ENCODE peak calls at places on chromosomes 11 and 22, in seven cellular contexts. Q is GM23338, I is Panc1, N is SK-N-SH, A is K562, X is HCT116, C is HepG2. B is an unnamed sample. For H3K27me3, the result is how much of the 10 kb centered on the place peaks cover.

GRCh38 chr11:2303627-2304155 is 1.9 kb downstream of the TSPAN32 start:
- DNase-seq in Q (no peak), I (no peak), N (peak), A (peak), X (no peak), C (no peak), B (no peak)

GRCh38 chr11:35047179-35047578 is 91.8 kb upstream of the CD44 start:
- DNase-seq in Q (no peak), I (no peak), N (no peak), A (no peak), X (no peak), C (no peak), B (peak)

GRCh38 chr22:23242473-23243001 is 62.2 kb downstream of the BCR start:
- DNase-seq in Q (peak), I (no peak), N (no peak), A (no peak), X (no peak), C (no peak), B (no peak)

GRCh38 chr11:7840580-7840979 is 43.8 kb upstream of the OR5P2 start:
- DNase-seq in Q (no peak), I (no peak), N (no peak), A (no peak), X (no peak), C (no peak), B (no peak)

GRCh38 chr11:65298655-65299179 is 15.9 kb upstream of the CDC42EP2 start:
- DNase-seq in Q (no peak), I (no peak), N (no peak), A (no peak), X (no peak), C (no peak), B (no peak)

GRCh38 chr11:35600439-35600838 is 17.8 kb upstream of the FJX1 start:
- DNase-seq in Q (no peak), I (no peak), N (no peak), A (no peak), X (no peak), C (no peak), B (no peak)

GRCh38 chr22:23834406-23834805 is 4.4 kb downstream of the DERL3 start:
- DNase-seq in Q (no peak), I (no peak), N (peak), A (no peak), X (no peak), C (no peak), B (no peak)

GRCh38 chr11:128692750-128693578 is 908 bp upstream of the FLI1 start:
- DNase-seq in Q (peak), I (no peak), N (peak), A (no peak), X (no peak), C (no peak), B (no peak)

GRCh38 chr11:124612045-124612444 is 817 bp downstream of the PANX3 start:
- DNase-seq in Q (no peak), I (no peak), N (no peak), A (no peak), X (no peak), C (no peak), B (no peak)

GRCh38 chr11:68116892-68117435 is 4.2 kb downstream of the CHKA start:
- DNase-seq in Q (no peak), I (no peak), N (no peak), A (no peak), X (no peak), C (no peak), B (no peak)

GRCh38 chr22:22422629-22423112 is 85.9 kb downstream of the ZNF280B start:
- DNase-seq in Q (peak), I (no peak), N (peak), A (peak), X (peak), C (peak), B (peak)

GRCh38 chr11:34656062-34656720 is 35.3 kb downstream of the EHF start:
- DNase-seq in Q (no peak), I (no peak), N (no peak), A (no peak), X (no peak), C (peak), B (no peak)

GRCh38 chr11:69085490-69086095 is 36.9 kb downstream of the TPCN2 start:
- DNase-seq in Q (no peak), I (no peak), N (no peak), A (no peak), X (no peak), C (no peak), B (no peak)

GRCh38 chr11:4146070-4146764 is 51.6 kb downstream of the RRM1 start:
- DNase-seq in Q (no peak), I (no peak), N (no peak), A (peak), X (no peak), C (no peak), B (no peak)

DNA sequence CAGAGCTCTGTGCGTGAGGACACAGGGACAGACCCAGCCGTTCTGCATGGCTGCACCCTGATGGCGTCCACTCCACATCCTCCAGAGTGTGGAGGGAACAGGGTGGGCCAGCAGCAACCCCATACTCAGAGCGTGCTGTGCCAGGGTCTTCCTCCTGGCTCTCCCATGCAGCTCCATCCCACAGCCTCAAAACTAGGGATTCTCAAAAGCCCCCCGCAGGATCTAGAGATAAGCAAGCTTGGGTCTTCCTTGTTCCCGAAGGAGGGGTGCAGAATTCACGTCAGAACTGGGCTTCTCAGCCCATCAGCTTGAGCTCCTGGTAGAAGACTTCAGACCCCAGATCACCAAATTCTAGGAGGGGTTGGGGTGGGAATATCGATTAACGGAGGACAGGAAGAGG is 858.8 kb downstream of the TBC1D22A start:
- DNase-seq in Q (no peak), I (no peak), N (no peak), A (no peak), X (no peak), C (no peak), B (no peak)
- H3K27me3 ChIP-seq in Q (under half), I (under half), N (under half), A (half or more), X (under half), C (half or more), B (under half)

DNA sequence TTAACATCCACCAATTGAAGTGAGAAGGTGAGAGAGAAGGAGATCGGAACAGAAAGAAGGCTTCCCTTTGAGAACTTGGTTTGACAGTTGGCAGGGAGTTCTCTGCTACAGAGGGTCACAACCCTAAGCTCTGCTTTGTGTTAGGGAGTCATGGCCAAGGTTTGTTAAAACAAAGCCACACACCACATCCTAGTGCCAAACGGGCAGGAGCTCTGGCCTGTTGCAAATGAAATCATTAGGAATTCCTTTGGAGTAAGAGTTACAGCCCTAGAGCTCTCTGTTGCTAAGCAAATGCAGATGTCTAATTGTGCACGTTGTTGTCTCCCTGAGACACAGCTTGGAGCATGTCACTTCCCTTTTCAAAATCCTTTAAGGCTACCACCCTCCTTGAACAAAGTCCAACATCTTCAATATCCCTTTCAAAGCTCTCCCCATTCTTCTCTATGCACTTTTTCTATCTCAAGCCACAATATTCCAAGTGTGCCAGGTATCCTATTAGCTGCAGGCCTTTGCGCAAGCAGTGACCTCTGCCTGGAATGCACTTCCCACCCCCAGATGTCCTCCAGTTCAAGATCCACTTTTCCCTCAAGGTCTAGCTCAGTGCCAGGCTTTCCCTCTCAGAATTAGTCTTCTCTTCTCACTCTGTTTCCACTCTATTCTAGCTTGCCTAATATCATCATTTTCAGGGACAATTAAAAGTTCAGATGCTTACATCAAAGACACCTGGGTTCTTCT is 253.7 kb upstream of the POU2AF2 start:
- DNase-seq in Q (no peak), I (no peak), N (no peak), A (no peak), X (no peak), C (no peak), B (no peak)
- TF ChIP-seq REST in Q (no peak), I (no peak), N (no peak), A (no peak), X (no peak), C (no peak), B (no peak)

DNA sequence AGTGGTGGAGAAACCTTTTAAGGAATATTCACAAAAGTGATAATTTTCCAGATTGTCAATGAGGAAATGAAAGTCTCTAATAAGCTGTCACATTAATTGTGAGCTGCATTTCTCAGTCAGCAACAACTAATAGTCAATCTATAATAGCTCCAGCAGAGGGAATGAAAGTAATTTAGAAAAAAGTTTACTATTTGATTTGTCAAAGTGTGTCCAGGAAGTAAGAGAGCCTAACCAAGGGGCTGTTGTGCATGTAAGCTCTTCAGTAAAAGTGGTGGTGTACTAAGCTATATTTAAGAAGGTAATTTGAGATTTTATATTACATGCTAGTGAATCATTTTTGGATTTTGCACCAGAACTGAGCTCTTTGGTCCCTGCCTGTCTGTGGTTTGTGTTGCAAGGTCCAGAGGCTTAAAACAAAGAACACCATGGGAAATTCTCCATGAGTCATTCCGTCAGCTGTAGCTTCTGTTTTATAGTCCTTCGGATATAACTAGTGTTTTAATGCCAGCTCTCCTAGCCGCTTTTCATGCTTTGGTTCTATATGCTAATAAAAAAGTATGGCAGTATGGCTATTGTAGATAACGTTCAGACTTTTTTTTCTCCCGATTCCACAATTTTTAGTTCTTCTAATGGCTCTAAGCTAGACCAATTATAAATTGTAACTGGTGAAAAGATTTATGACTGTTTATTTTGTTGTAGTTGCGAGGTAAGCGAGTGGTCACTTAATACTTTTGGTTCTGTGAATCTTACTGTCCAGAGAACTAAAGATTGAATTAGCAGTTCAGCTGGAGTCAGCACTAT is 64.6 kb downstream of the ARHGEF12 start:
- DNase-seq in Q (no peak), I (peak), N (no peak), A (peak), X (peak), C (peak), B (no peak)
- TF ChIP-seq POLR2AphosphoS5 in Q (no peak), I (peak), N (peak), A (no peak), X (peak), C (no peak), B (no peak)

DNA sequence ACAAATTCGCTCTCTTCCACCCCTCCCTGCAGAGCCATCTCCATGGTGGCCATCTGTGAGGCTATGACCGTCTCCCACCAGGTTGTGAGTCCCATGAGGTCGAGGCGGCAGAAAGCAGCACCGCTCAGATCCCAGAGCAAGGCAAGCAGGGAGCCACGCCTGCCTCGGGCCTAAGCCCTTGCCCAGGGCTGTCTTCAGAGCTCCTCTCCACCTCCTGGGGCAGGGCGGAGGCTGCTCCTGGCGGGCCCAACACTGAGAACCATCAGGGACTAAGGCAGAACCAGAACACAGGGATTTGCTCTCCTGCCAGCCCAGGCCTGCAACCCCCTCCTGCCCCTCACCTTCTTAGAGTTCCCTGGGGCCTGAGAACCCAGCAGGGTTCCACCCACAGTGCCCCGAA is 80.9 kb upstream of the WNT11 start:
- DNase-seq in Q (no peak), I (no peak), N (no peak), A (no peak), X (no peak), C (no peak), B (no peak)
- H3K27me3 ChIP-seq in Q (under half), I (under half), N (under half), A (half or more), X (under half), C (under half), B (under half)

GRCh38 chr11:80118071-80118470 is 677.2 kb upstream of the TENM4 start:
- DNase-seq in Q (no peak), I (no peak), N (no peak), A (no peak), X (no peak), C (no peak), B (no peak)
- TF ChIP-seq REST in Q (no peak), I (no peak), N (no peak), A (no peak), X (no peak), C (no peak), B (no peak)

B was measured in HL-60.